ENCODE peak calls at places on chromosomes 7 and 10, in eight cellular contexts. P is putamen; D is stimulated activated CD4-positive, alpha-beta T cell treated with anti-CD3 and anti-CD28 coated beads, TNF-alpha, amount 100 ng/mL, for 1 hour; Z is left ventricle myocardium superior; Y is body of pancreas; K is upper lobe of right lung; A is RWPE1; W is H9. X is an unnamed sample.
A peak's percentile ranks its signal among the peaks of the same experiment; 100 is the strongest.

GRCh38 chr7:4797858-4798705 is 22.7 kb downstream of the AP5Z1 start:
- DNase-seq in P (no peak), D (no peak), Z (peak; percentile 78), Y (peak; percentile 63), K (no peak), A (peak; percentile 70), W (peak; percentile 81), X (peak; percentile 93)

GRCh38 chr7:36946401-36946739 is 222.1 kb upstream of the AOAH start:
- DNase-seq in P (no peak), D (no peak), Z (no peak), Y (no peak), K (no peak), A (no peak), W (no peak), X (no peak)

GRCh38 chr10:84176351-84176750 is 2.8 kb downstream of the GPR15LG start:
- DNase-seq in P (no peak), D (no peak), Z (no peak), Y (no peak), K (no peak), A (no peak), W (peak; percentile 5), X (no peak)

GRCh38 chr7:100065452-100066186 is 15.9 kb downstream of the ZNF3 start:
- DNase-seq in P (no peak), D (no peak), Z (no peak), Y (no peak), K (no peak), A (no peak), W (no peak), X (no peak)

GRCh38 chr7:94633025-94633341 is 22.9 kb downstream of the SGCE start:
- DNase-seq in P (no peak), D (no peak), Z (no peak), Y (no peak), K (no peak), A (no peak), W (no peak), X (no peak)

GRCh38 chr10:50653142-50653541 is 29.4 kb upstream of the SGMS1 start:
- DNase-seq in P (peak; percentile 18), D (no peak), Z (no peak), Y (peak; percentile 38), K (no peak), A (peak; percentile 20), W (no peak), X (no peak)

GRCh38 chr7:103928581-103928980 is 60.9 kb downstream of the RELN start:
- DNase-seq in P (no peak), D (no peak), Z (no peak), Y (no peak), K (no peak), A (no peak), W (no peak), X (no peak)

GRCh38 chr7:139691253-139691781 is 86.5 kb downstream of the HIPK2 start:
- DNase-seq in P (no peak), D (no peak), Z (peak; percentile 90), Y (peak; percentile 96), K (no peak), A (no peak), W (no peak), X (no peak)

GRCh38 chr7:83072576-83073517 is 89.8 kb downstream of the PCLO start:
- DNase-seq in P (no peak), D (no peak), Z (no peak), Y (no peak), K (no peak), A (no peak), W (no peak), X (no peak)

GRCh38 chr10:104329754-104330153 is 8.5 kb downstream of the ITPRIP start:
- DNase-seq in P (no peak), D (no peak), Z (no peak), Y (no peak), K (no peak), A (no peak), W (no peak), X (peak; percentile 50)

GRCh38 chr7:98828368-98828767 is 41.4 kb downstream of the TMEM130 start:
- DNase-seq in P (no peak), D (no peak), Z (no peak), Y (no peak), K (no peak), A (no peak), W (no peak), X (no peak)

GRCh38 chr10:35006836-35007235 is 83.3 kb downstream of the CUL2 start:
- DNase-seq in P (no peak), D (no peak), Z (no peak), Y (no peak), K (no peak), A (no peak), W (no peak), X (no peak)

GRCh38 chr7:134885967-134886352 is 100.3 kb upstream of the AGBL3 start:
- DNase-seq in P (no peak), D (no peak), Z (no peak), Y (no peak), K (no peak), A (peak; percentile 41), W (no peak), X (no peak)

GRCh38 chr7:117997862-117998825 is 124.9 kb upstream of the CTTNBP2 start:
- DNase-seq in P (no peak), D (no peak), Z (no peak), Y (no peak), K (no peak), A (peak; percentile 49), W (no peak), X (no peak)